ENCODE peak calls at places on chromosomes 4 and X, in five cellular contexts. One of them, this sample, is unnamed.

GRCh38 chr4:185186769-185187168 is 17.0 kb downstream of the CFAP97 start:
- DNase-seq in IMR-90: no peak
- DNase-seq in H9: no peak
- DNase-seq in H1: no peak
- DNase-seq in neuronal stem cell: no peak
- DNase-seq in this sample: no peak

GRCh38 chr4:153241970-153242847 is 38.0 kb downstream of the TRIM2 start:
- DNase-seq in IMR-90: peak; percentile 73
- DNase-seq in H9: no peak
- DNase-seq in H1: no peak
- DNase-seq in neuronal stem cell: no peak
- DNase-seq in this sample: peak; percentile 94

GRCh38 chr4:1517592-1518411 is 111.6 kb upstream of the NKX1-1 start:
- DNase-seq in IMR-90: no peak
- DNase-seq in H9: no peak
- DNase-seq in H1: no peak
- DNase-seq in neuronal stem cell: no peak
- DNase-seq in this sample: no peak

GRCh38 chrX:114959729-114960128 is 57.7 kb downstream of the IL13RA2 start:
- DNase-seq in IMR-90: peak; percentile 22
- DNase-seq in H9: no peak
- DNase-seq in H1: no peak
- DNase-seq in neuronal stem cell: no peak
- DNase-seq in this sample: peak; percentile 3

GRCh38 chr4:153713840-153714239 is 29.8 kb downstream of the TLR2 start:
- DNase-seq in IMR-90: peak; percentile 1
- DNase-seq in H9: no peak
- DNase-seq in H1: no peak
- DNase-seq in neuronal stem cell: no peak
- DNase-seq in this sample: no peak

GRCh38 chr4:133921280-133922195 is 280.1 kb downstream of the PABPC4L start:
- DNase-seq in IMR-90: peak; percentile 34
- DNase-seq in H9: no peak
- DNase-seq in H1: no peak
- DNase-seq in neuronal stem cell: no peak
- DNase-seq in this sample: peak; percentile 7

GRCh38 chr4:54473077-54473545 is 184.6 kb upstream of the KIT start:
- DNase-seq in IMR-90: peak; percentile 14
- DNase-seq in H9: no peak
- DNase-seq in H1: no peak
- DNase-seq in neuronal stem cell: no peak
- DNase-seq in this sample: peak; percentile 85

GRCh38 chr4:186627226-186627865 is 72.0 kb upstream of the MTNR1A start:
- DNase-seq in IMR-90: peak; percentile 52
- DNase-seq in H9: no peak
- DNase-seq in H1: no peak
- DNase-seq in neuronal stem cell: no peak
- DNase-seq in this sample: peak; percentile 45

GRCh38 chr4:33107813-33108212 is 2387.6 kb downstream of the PCDH7 start:
- DNase-seq in IMR-90: no peak
- DNase-seq in H9: no peak
- DNase-seq in H1: no peak
- DNase-seq in neuronal stem cell: no peak
- DNase-seq in this sample: peak; percentile 6

GRCh38 chrX:123570011-123570590 is 162.8 kb downstream of the THOC2 start:
- DNase-seq in IMR-90: no peak
- DNase-seq in H9: no peak
- DNase-seq in H1: no peak
- DNase-seq in neuronal stem cell: no peak
- DNase-seq in this sample: no peak

GRCh38 chr4:16931906-16932305 is 33.5 kb upstream of the LDB2 start:
- DNase-seq in IMR-90: peak; percentile 69
- DNase-seq in H9: no peak
- DNase-seq in H1: no peak
- DNase-seq in neuronal stem cell: no peak
- DNase-seq in this sample: no peak

GRCh38 chrX:53290441-53291041 is 9.2 kb upstream of the IQSEC2 start:
- DNase-seq in IMR-90: no peak
- DNase-seq in H9: no peak
- DNase-seq in H1: no peak
- DNase-seq in neuronal stem cell: no peak
- DNase-seq in this sample: no peak

GRCh38 chrX:143058096-143058495 is 32.4 kb downstream of the SPANXN4 start:
- DNase-seq in IMR-90: no peak
- DNase-seq in H9: no peak
- DNase-seq in H1: no peak
- DNase-seq in neuronal stem cell: peak; percentile 52
- DNase-seq in this sample: no peak

GRCh38 chr4:52410971-52411370 is 248.1 kb downstream of the USP46 start:
- DNase-seq in IMR-90: no peak
- DNase-seq in H9: no peak
- DNase-seq in H1: no peak
- DNase-seq in neuronal stem cell: no peak
- DNase-seq in this sample: no peak

GRCh38 chr4:36322921-36323354 is 41.5 kb downstream of the DTHD1 start:
- DNase-seq in IMR-90: no peak
- DNase-seq in H9: no peak
- DNase-seq in H1: no peak
- DNase-seq in neuronal stem cell: no peak
- DNase-seq in this sample: no peak

GRCh38 chr4:154982187-154983047 is 201.3 kb downstream of the RBM46 start:
- DNase-seq in IMR-90: peak; percentile 48
- DNase-seq in H9: peak; percentile 79
- DNase-seq in H1: peak; percentile 76
- DNase-seq in neuronal stem cell: peak; percentile 58
- DNase-seq in this sample: peak; percentile 5

GRCh38 chr4:138919094-138919936 is 96.3 kb upstream of the NOCT start:
- DNase-seq in IMR-90: peak; percentile 82
- DNase-seq in H9: peak; percentile 86
- DNase-seq in H1: peak; percentile 86
- DNase-seq in neuronal stem cell: peak; percentile 69
- DNase-seq in this sample: peak; percentile 83

GRCh38 chr4:185799442-185799841 is 12.6 kb downstream of the SORBS2 start:
- DNase-seq in IMR-90: no peak
- DNase-seq in H9: no peak
- DNase-seq in H1: no peak
- DNase-seq in neuronal stem cell: no peak
- DNase-seq in this sample: no peak

GRCh38 chrX:13691845-13692334 is 3.0 kb downstream of the RAB9A start:
- DNase-seq in IMR-90: no peak
- DNase-seq in H9: no peak
- DNase-seq in H1: no peak
- DNase-seq in neuronal stem cell: no peak
- DNase-seq in this sample: no peak

GRCh38 chr4:151804821-151805220 is 44.0 kb upstream of the GATB start:
- DNase-seq in IMR-90: peak; percentile 21
- DNase-seq in H9: no peak
- DNase-seq in H1: no peak
- DNase-seq in neuronal stem cell: no peak
- DNase-seq in this sample: peak; percentile 17

GRCh38 chr4:123479944-123480343 is 83.3 kb downstream of the SPRY1 start:
- DNase-seq in IMR-90: peak; percentile 10
- DNase-seq in H9: no peak
- DNase-seq in H1: no peak
- DNase-seq in neuronal stem cell: no peak
- DNase-seq in this sample: peak; percentile 71

GRCh38 chrX:78075787-78076389 is 28.2 kb upstream of the PGK1 start:
- DNase-seq in IMR-90: no peak
- DNase-seq in H9: no peak
- DNase-seq in H1: no peak
- DNase-seq in neuronal stem cell: no peak
- DNase-seq in this sample: no peak

GRCh38 chrX:22122510-22122909 is 90.4 kb downstream of the PHEX start:
- DNase-seq in IMR-90: peak; percentile 82
- DNase-seq in H9: no peak
- DNase-seq in H1: no peak
- DNase-seq in neuronal stem cell: no peak
- DNase-seq in this sample: peak; percentile 33

GRCh38 chr4:128220286-128221235 is 67.1 kb downstream of the PGRMC2 start:
- DNase-seq in IMR-90: peak; percentile 75
- DNase-seq in H9: no peak
- DNase-seq in H1: no peak
- DNase-seq in neuronal stem cell: no peak
- DNase-seq in this sample: peak; percentile 83

GRCh38 chr4:6152879-6153705 is 47.3 kb downstream of the JAKMIP1 start:
- DNase-seq in IMR-90: no peak
- DNase-seq in H9: no peak
- DNase-seq in H1: no peak
- DNase-seq in neuronal stem cell: no peak
- DNase-seq in this sample: no peak

GRCh38 chrX:1391370-1391706 is 575 bp downstream of the SLC25A6 start:
- DNase-seq in IMR-90: no peak
- DNase-seq in H9: no peak
- DNase-seq in H1: peak; percentile 96
- DNase-seq in neuronal stem cell: peak; percentile 87
- DNase-seq in this sample: no peak

GRCh38 chr4:10599574-10599973 is 85.0 kb downstream of the CLNK start:
- DNase-seq in IMR-90: peak; percentile 41
- DNase-seq in H9: no peak
- DNase-seq in H1: no peak
- DNase-seq in neuronal stem cell: no peak
- DNase-seq in this sample: peak; percentile 44

GRCh38 chrX:397575-397974 is 10.9 kb upstream of the PPP2R3B start:
- DNase-seq in IMR-90: peak; percentile 46
- DNase-seq in H9: peak; percentile 65
- DNase-seq in H1: peak; percentile 59
- DNase-seq in neuronal stem cell: peak; percentile 72
- DNase-seq in this sample: peak; percentile 81

GRCh38 chrX:21770631-21771321 is 12.9 kb upstream of the SMPX start:
- DNase-seq in IMR-90: no peak
- DNase-seq in H9: peak; percentile 49
- DNase-seq in H1: peak; percentile 55
- DNase-seq in neuronal stem cell: no peak
- DNase-seq in this sample: no peak

GRCh38 chr4:142818009-142818408 is 28.1 kb downstream of the INPP4B start:
- DNase-seq in IMR-90: peak; percentile 26
- DNase-seq in H9: no peak
- DNase-seq in H1: no peak
- DNase-seq in neuronal stem cell: no peak
- DNase-seq in this sample: no peak

GRCh38 chr4:37648084-37648817 is 37.9 kb downstream of the RELL1 start:
- DNase-seq in IMR-90: peak; percentile 96
- DNase-seq in H9: peak; percentile 60
- DNase-seq in H1: no peak
- DNase-seq in neuronal stem cell: no peak
- DNase-seq in this sample: peak; percentile 97

GRCh38 chr4:183347586-183347985 is 25.4 kb upstream of the CLDN24 start:
- DNase-seq in IMR-90: peak; percentile 50
- DNase-seq in H9: no peak
- DNase-seq in H1: no peak
- DNase-seq in neuronal stem cell: no peak
- DNase-seq in this sample: peak; percentile 49

GRCh38 chr4:88211473-88212252 is 53.2 kb upstream of the ABCG2 start:
- DNase-seq in IMR-90: peak; percentile 46
- DNase-seq in H9: no peak
- DNase-seq in H1: peak; percentile 68
- DNase-seq in neuronal stem cell: peak; percentile 72
- DNase-seq in this sample: peak; percentile 61

GRCh38 chrX:17738737-17739535 is 1.6 kb downstream of the SCML1 start:
- DNase-seq in IMR-90: no peak
- DNase-seq in H9: no peak
- DNase-seq in H1: no peak
- DNase-seq in neuronal stem cell: no peak
- DNase-seq in this sample: peak; percentile 11
- H3K27me3 ChIP-seq in IMR-90: no peaks in the 10 kb centered on the region
- H3K27me3 ChIP-seq in H9: no peaks in the 10 kb centered on the region
- H3K27me3 ChIP-seq in H1: peaks cover 2% of the 10 kb centered on the region
- H3K27me3 ChIP-seq in neuronal stem cell: no peaks in the 10 kb centered on the region
- H3K27me3 ChIP-seq in this sample: no peaks in the 10 kb centered on the region

GRCh38 chr4:100984901-100985300 is 362.4 kb downstream of the PPP3CA start:
- DNase-seq in IMR-90: peak; percentile 66
- DNase-seq in H9: no peak
- DNase-seq in H1: no peak
- DNase-seq in neuronal stem cell: no peak
- DNase-seq in this sample: no peak

GRCh38 chr4:100983426-100983825 is 363.9 kb downstream of the PPP3CA start:
- DNase-seq in IMR-90: no peak
- DNase-seq in H9: no peak
- DNase-seq in H1: no peak
- DNase-seq in neuronal stem cell: no peak
- DNase-seq in this sample: peak; percentile 34

GRCh38 chr4:100985576-100985975 is 361.8 kb downstream of the PPP3CA start:
- DNase-seq in IMR-90: no peak
- DNase-seq in H9: no peak
- DNase-seq in H1: no peak
- DNase-seq in neuronal stem cell: no peak
- DNase-seq in this sample: no peak

GRCh38 chr4:100986360-100986868 is 360.9 kb downstream of the PPP3CA start:
- DNase-seq in IMR-90: no peak
- DNase-seq in H9: peak; percentile 62
- DNase-seq in H1: peak; percentile 61
- DNase-seq in neuronal stem cell: peak; percentile 46
- DNase-seq in this sample: peak; percentile 37

GRCh38 chr4:100988876-100989275 is 358.4 kb downstream of the PPP3CA start:
- DNase-seq in IMR-90: no peak
- DNase-seq in H9: no peak
- DNase-seq in H1: no peak
- DNase-seq in neuronal stem cell: no peak
- DNase-seq in this sample: no peak
- H3K18ac ChIP-seq in IMR-90: no peak overlapping the region
- H3K18ac ChIP-seq in H9: no peak overlapping the region
- H3K18ac ChIP-seq in H1: no peak overlapping the region
- H3K18ac ChIP-seq in neuronal stem cell: no peak overlapping the region
- H3K18ac ChIP-seq in this sample: no peak overlapping the region

GRCh38 chrX:71366674-71367256 is 608 bp downstream of the TAF1 start:
- DNase-seq in IMR-90: peak; percentile 16
- DNase-seq in H9: no peak
- DNase-seq in H1: peak; percentile 43
- DNase-seq in neuronal stem cell: no peak
- DNase-seq in this sample: peak; percentile 38
- H3K14ac ChIP-seq in IMR-90: peak overlapping the region; percentile 96
- H3K14ac ChIP-seq in H9: peak overlapping the region; percentile 90
- H3K14ac ChIP-seq in H1: no peak overlapping the region
- H3K14ac ChIP-seq in neuronal stem cell: no peak overlapping the region
- H3K14ac ChIP-seq in this sample: no peak overlapping the region

GRCh38 chr4:176788248-176788647 is 4.5 kb downstream of the VEGFC start:
- DNase-seq in IMR-90: no peak
- DNase-seq in H9: no peak
- DNase-seq in H1: no peak
- DNase-seq in neuronal stem cell: no peak
- DNase-seq in this sample: no peak
- H3K27me3 ChIP-seq in IMR-90: no peaks in the 10 kb centered on the region
- H3K27me3 ChIP-seq in H9: peaks cover 2% of the 10 kb centered on the region
- H3K27me3 ChIP-seq in H1: peaks cover 3% of the 10 kb centered on the region
- H3K27me3 ChIP-seq in neuronal stem cell: peaks cover 17% of the 10 kb centered on the region
- H3K27me3 ChIP-seq in this sample: no peaks in the 10 kb centered on the region

This sample was measured in mesenchymal stem cell.